ENCODE peak calls at places on chromosomes 5 and 9, in five cellular contexts. V is endothelial cell of umbilical vein, W is thyroid gland, P is stomach, J is uterus. D is an unnamed sample.

GRCh38 chr5:757931-758697 is 26.4 kb downstream of the ZDHHC11B start:
- DNase-seq in V (no peak), W (no peak), P (peak; percentile 37), J (peak; percentile 21), D (no peak)

GRCh38 chr9:134488251-134488900 is 153.2 kb upstream of the COL5A1 start:
- DNase-seq in V (no peak), W (no peak), P (no peak), J (no peak), D (no peak)

GRCh38 chr5:154135125-154135524 is 55.4 kb upstream of the GALNT10 start:
- DNase-seq in V (no peak), W (no peak), P (no peak), J (no peak), D (no peak)

GRCh38 chr9:93112864-93113389 is 16.9 kb downstream of the CARD19 start:
- DNase-seq in V (no peak), W (peak; percentile 2), P (no peak), J (no peak), D (no peak)

GRCh38 chr9:37508135-37508833 is 22.5 kb downstream of the POLR1E start:
- DNase-seq in V (no peak), W (no peak), P (no peak), J (no peak), D (no peak)

GRCh38 chr5:38420691-38421395 is 135.6 kb downstream of the LIFR start:
- DNase-seq in V (peak; percentile 73), W (peak; percentile 63), P (peak; percentile 69), J (peak; percentile 48), D (peak; percentile 43)

GRCh38 chr9:69871143-69871834 is 50.7 kb downstream of the CFAP95 start:
- DNase-seq in V (no peak), W (no peak), P (no peak), J (no peak), D (no peak)

GRCh38 chr5:178460598-178461425 is 129.4 kb downstream of the COL23A1 start:
- DNase-seq in V (peak; percentile 43), W (peak; percentile 97), P (peak; percentile 77), J (peak; percentile 49), D (peak; percentile 48)

GRCh38 chr5:16502866-16503265 is 37.3 kb upstream of the ZNF622 start:
- DNase-seq in V (no peak), W (no peak), P (no peak), J (no peak), D (no peak)

GRCh38 chr9:111876179-111876578 is 20.4 kb upstream of the UGCG start:
- DNase-seq in V (no peak), W (no peak), P (no peak), J (no peak), D (no peak)

GRCh38 chr5:76782444-76782843 is 36.4 kb upstream of the F2RL1 start:
- DNase-seq in V (peak; percentile 89), W (no peak), P (no peak), J (no peak), D (no peak)

GRCh38 chr5:125198270-125198974 is 452.0 kb upstream of the ZNF608 start:
- DNase-seq in V (peak; percentile 79), W (peak; percentile 85), P (peak; percentile 80), J (peak; percentile 65), D (peak; percentile 74)

GRCh38 chr9:126452036-126452595 is 125.5 kb downstream of the MVB12B start:
- DNase-seq in V (no peak), W (no peak), P (no peak), J (no peak), D (no peak)

GRCh38 chr9:93575706-93576295 is 583 bp upstream of the PHF2 start:
- DNase-seq in V (peak; percentile 45), W (peak; percentile 62), P (peak; percentile 46), J (peak; percentile 60), D (peak; percentile 46)

GRCh38 chr9:125240649-125240999 is 519 bp downstream of the HSPA5 start:
- DNase-seq in V (no peak), W (peak; percentile 47), P (peak; percentile 50), J (peak; percentile 46), D (no peak)

GRCh38 chr5:116686438-116686837 is 111.8 kb upstream of the SEMA6A start:
- DNase-seq in V (no peak), W (no peak), P (no peak), J (no peak), D (no peak)

GRCh38 chr5:103128202-103128601 is 8.1 kb downstream of the PPIP5K2 start:
- DNase-seq in V (no peak), W (no peak), P (no peak), J (no peak), D (no peak)

GRCh38 chr5:139417214-139417613 is 13.3 kb upstream of the SPATA24 start:
- DNase-seq in V (peak; percentile 26), W (peak; percentile 83), P (no peak), J (no peak), D (no peak)

GRCh38 chr5:175513726-175514125 is 35.4 kb downstream of the SFXN1 start:
- DNase-seq in V (no peak), W (no peak), P (no peak), J (no peak), D (no peak)

GRCh38 chr5:78274540-78275197 is 19.8 kb downstream of the AP3B1 start:
- DNase-seq in V (no peak), W (no peak), P (no peak), J (no peak), D (no peak)

GRCh38 chr5:143177263-143177994 is 226.1 kb downstream of the NR3C1 start:
- DNase-seq in V (no peak), W (peak; percentile 71), P (peak; percentile 65), J (no peak), D (peak; percentile 14)

GRCh38 chr5:173515526-173515925 is 100.9 kb downstream of the BOD1 start:
- DNase-seq in V (no peak), W (no peak), P (no peak), J (no peak), D (no peak)

GRCh38 chr9:29006603-29007002 is 1433.3 kb upstream of the C9orf72 start:
- DNase-seq in V (no peak), W (no peak), P (no peak), J (no peak), D (no peak)

GRCh38 chr5:38796000-38796738 is 49.6 kb upstream of the OSMR start:
- DNase-seq in V (peak; percentile 79), W (peak; percentile 44), P (no peak), J (peak; percentile 78), D (peak; percentile 30)

GRCh38 chr5:61087921-61088320 is 74.3 kb downstream of the SMIM15 start:
- DNase-seq in V (no peak), W (no peak), P (no peak), J (no peak), D (no peak)

GRCh38 chr9:110891760-110892159 is 146.5 kb downstream of the LPAR1 start:
- DNase-seq in V (no peak), W (no peak), P (no peak), J (no peak), D (no peak)

GRCh38 chr9:136741885-136742568 is 713 bp downstream of the LCN10 start:
- DNase-seq in V (no peak), W (peak; percentile 86), P (no peak), J (no peak), D (no peak)

GRCh38 chr9:129667850-129668249 is 2.4 kb downstream of the PRRX2 start:
- DNase-seq in V (no peak), W (no peak), P (no peak), J (no peak), D (no peak)

GRCh38 chr9:124863371-124863831 is 1.5 kb downstream of the ARPC5L start:
- DNase-seq in V (no peak), W (peak; percentile 39), P (no peak), J (no peak), D (peak; percentile 49)

GRCh38 chr9:99299214-99300102 is 77.4 kb downstream of the SEC61B start:
- DNase-seq in V (peak; percentile 38), W (no peak), P (no peak), J (no peak), D (no peak)

GRCh38 chr9:133939386-133939785 is 52.7 kb downstream of the VAV2 start:
- DNase-seq in V (no peak), W (no peak), P (no peak), J (no peak), D (no peak)

GRCh38 chr5:134873494-134873893 is 677 bp upstream of the TXNDC15 start:
- DNase-seq in V (no peak), W (no peak), P (no peak), J (no peak), D (no peak)

GRCh38 chr9:86337469-86338107 is 16.6 kb downstream of the TUT7 start:
- DNase-seq in V (no peak), W (no peak), P (no peak), J (no peak), D (no peak)

GRCh38 chr9:138120072-138120471 is 242.5 kb downstream of the CACNA1B start:
- DNase-seq in V (no peak), W (no peak), P (no peak), J (no peak), D (no peak)
- H3K9me3 ChIP-seq in V (peaks cover 2% of the 10 kb centered on the region), W (no peaks in the 10 kb centered on the region), P (no peaks in the 10 kb centered on the region), J (no peaks in the 10 kb centered on the region), D (no peaks in the 10 kb centered on the region)

GRCh38 chr5:126449751-126450271 is 26.6 kb downstream of the GRAMD2B start:
- DNase-seq in V (peak; percentile 49), W (no peak), P (no peak), J (no peak), D (no peak)
- H3K4me1 ChIP-seq in V (peaks cover 5% of the 10 kb centered on the region), W (peaks cover 85% of the 10 kb centered on the region), P (peaks cover 12% of the 10 kb centered on the region), J (peaks cover 16% of the 10 kb centered on the region), D (peaks cover 2% of the 10 kb centered on the region)

DNA sequence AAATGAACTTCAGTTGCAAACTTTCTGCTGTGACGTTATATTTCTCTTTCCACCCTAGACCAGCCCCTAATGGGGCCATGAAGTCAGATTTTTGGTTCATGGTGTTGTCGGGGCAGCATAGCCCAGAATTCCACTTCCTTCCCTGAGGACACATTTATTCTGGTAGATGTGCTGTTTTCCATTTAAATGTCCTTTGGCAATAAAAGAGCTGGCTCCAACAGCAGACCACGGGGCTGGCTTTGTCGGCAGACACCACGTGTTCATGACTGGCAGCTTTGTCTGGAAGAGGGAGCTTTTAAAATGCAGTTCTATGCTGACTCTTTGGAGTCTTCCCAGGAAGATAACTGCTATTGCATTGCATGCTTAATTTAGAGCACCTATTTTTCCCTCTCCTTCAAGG is 17.6 kb upstream of the LCP2 start:
- DNase-seq in V (no peak), W (peak; percentile 53), P (no peak), J (peak; percentile 88), D (peak; percentile 22)
- TF ChIP-seq POLR2A in V (no peak), W (no peak), P (no peak), J (no peak), D (no peak)

GRCh38 chr9:102714184-102714583 is 280.9 kb upstream of the CYLC2 start:
- DNase-seq in V (no peak), W (no peak), P (no peak), J (no peak), D (no peak)
- H3K9me3 ChIP-seq in V (peaks cover 7% of the 10 kb centered on the region), W (no peaks in the 10 kb centered on the region), P (no peaks in the 10 kb centered on the region), J (no peaks in the 10 kb centered on the region), D (no peaks in the 10 kb centered on the region)

DNA sequence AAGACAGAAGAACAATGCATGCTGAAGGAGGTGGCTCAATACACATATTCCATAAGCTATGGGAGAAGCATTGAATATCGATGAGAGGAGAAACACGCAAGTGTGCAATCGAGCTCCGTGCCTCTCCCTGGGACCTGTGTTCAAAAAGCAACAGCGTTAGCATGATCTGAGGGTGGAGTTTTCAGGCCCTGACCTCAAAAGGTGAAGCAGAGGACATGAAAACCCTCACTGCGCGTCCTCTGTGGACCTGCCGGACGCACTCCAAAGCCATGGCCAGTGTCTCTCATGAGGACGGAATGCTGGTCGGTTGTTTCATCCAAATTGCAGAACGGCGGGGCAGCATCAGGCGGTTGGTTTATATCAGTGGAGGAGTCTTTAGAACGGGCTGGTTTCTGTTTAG is 67.7 kb downstream of the ANKRD33B start:
- DNase-seq in V (no peak), W (no peak), P (no peak), J (no peak), D (no peak)
- H3K4me1 ChIP-seq in V (peaks cover 24% of the 10 kb centered on the region), W (peaks cover 5% of the 10 kb centered on the region), P (peaks cover 45% of the 10 kb centered on the region), J (peaks cover 4% of the 10 kb centered on the region), D (peaks cover 9% of the 10 kb centered on the region)